ENCODE peak calls at places on chromosomes 4 and X, in six cellular contexts. One of them, this sample, is unnamed.

GRCh38 chrX:36443007-36443406 is 523.5 kb downstream of the CFAP47 start:
- DNase-seq in GM13977: no peak
- DNase-seq in RWPE1: no peak
- DNase-seq in progenitor cell of endocrine pancreas: no peak
- DNase-seq in MM.1S: no peak
- DNase-seq in HL-60: no peak
- DNase-seq in this sample: no peak

GRCh38 chrX:121172703-121173102 is 125.3 kb downstream of the GLUD2 start:
- DNase-seq in MM.1S: no peak
- DNase-seq in GM13977: no peak
- DNase-seq in HL-60: no peak
- DNase-seq in progenitor cell of endocrine pancreas: no peak
- DNase-seq in RWPE1: no peak
- DNase-seq in this sample: no peak

GRCh38 chr4:183012862-183013855 is 85.9 kb upstream of the WWC2 start:
- DNase-seq in MM.1S: no peak
- DNase-seq in RWPE1: no peak
- DNase-seq in HL-60: no peak
- DNase-seq in progenitor cell of endocrine pancreas: no peak
- DNase-seq in GM13977: no peak
- DNase-seq in this sample: no peak

GRCh38 chrX:153884136-153885076 is 1.6 kb downstream of the L1CAM start:
- DNase-seq in GM13977: no peak
- DNase-seq in progenitor cell of endocrine pancreas: no peak
- DNase-seq in RWPE1: peak; percentile 31
- DNase-seq in MM.1S: no peak
- DNase-seq in HL-60: no peak
- DNase-seq in this sample: no peak

GRCh38 chr4:109383823-109384222 is 49.8 kb upstream of the SEC24B start:
- DNase-seq in HL-60: no peak
- DNase-seq in progenitor cell of endocrine pancreas: no peak
- DNase-seq in MM.1S: no peak
- DNase-seq in RWPE1: no peak
- DNase-seq in GM13977: no peak
- DNase-seq in this sample: no peak

GRCh38 chr4:60611762-60612496 is 588.2 kb upstream of the ADGRL3 start:
- DNase-seq in MM.1S: no peak
- DNase-seq in GM13977: no peak
- DNase-seq in HL-60: no peak
- DNase-seq in RWPE1: peak; percentile 70
- DNase-seq in progenitor cell of endocrine pancreas: no peak
- DNase-seq in this sample: no peak

GRCh38 chr4:8537041-8537461 is 43.1 kb upstream of the GPR78 start:
- DNase-seq in HL-60: no peak
- DNase-seq in GM13977: no peak
- DNase-seq in MM.1S: no peak
- DNase-seq in progenitor cell of endocrine pancreas: no peak
- DNase-seq in RWPE1: peak; percentile 79
- DNase-seq in this sample: no peak

GRCh38 chr4:535924-536281 is 36.9 kb downstream of the PIGG start:
- DNase-seq in progenitor cell of endocrine pancreas: no peak
- DNase-seq in MM.1S: no peak
- DNase-seq in HL-60: no peak
- DNase-seq in RWPE1: no peak
- DNase-seq in GM13977: no peak
- DNase-seq in this sample: no peak

GRCh38 chr4:2793920-2794706 is 1.2 kb downstream of the SH3BP2 start:
- DNase-seq in MM.1S: no peak
- DNase-seq in GM13977: no peak
- DNase-seq in HL-60: no peak
- DNase-seq in progenitor cell of endocrine pancreas: no peak
- DNase-seq in RWPE1: no peak
- DNase-seq in this sample: no peak

GRCh38 chrX:27915617-27916016 is 65.6 kb downstream of the DCAF8L1 start:
- DNase-seq in MM.1S: no peak
- DNase-seq in HL-60: peak; percentile 17
- DNase-seq in progenitor cell of endocrine pancreas: no peak
- DNase-seq in GM13977: no peak
- DNase-seq in RWPE1: no peak
- DNase-seq in this sample: no peak

GRCh38 chr4:100177855-100178254 is 12.4 kb downstream of the DDIT4L start:
- DNase-seq in HL-60: no peak
- DNase-seq in MM.1S: no peak
- DNase-seq in GM13977: no peak
- DNase-seq in progenitor cell of endocrine pancreas: no peak
- DNase-seq in RWPE1: no peak
- DNase-seq in this sample: no peak

GRCh38 chrX:105874790-105875189 is 52.5 kb downstream of the NRK start:
- DNase-seq in progenitor cell of endocrine pancreas: no peak
- DNase-seq in GM13977: no peak
- DNase-seq in RWPE1: no peak
- DNase-seq in MM.1S: no peak
- DNase-seq in HL-60: no peak
- DNase-seq in this sample: no peak

GRCh38 chr4:19774690-19775256 is 476.9 kb upstream of the SLIT2 start:
- DNase-seq in HL-60: no peak
- DNase-seq in MM.1S: no peak
- DNase-seq in progenitor cell of endocrine pancreas: no peak
- DNase-seq in RWPE1: no peak
- DNase-seq in GM13977: no peak
- DNase-seq in this sample: no peak

GRCh38 chr4:81818385-81818784 is 346.7 kb upstream of the RASGEF1B start:
- DNase-seq in progenitor cell of endocrine pancreas: no peak
- DNase-seq in RWPE1: no peak
- DNase-seq in HL-60: no peak
- DNase-seq in GM13977: no peak
- DNase-seq in MM.1S: no peak
- DNase-seq in this sample: no peak

GRCh38 chr4:174005422-174005821 is 278.0 kb downstream of the FBXO8 start:
- DNase-seq in MM.1S: no peak
- DNase-seq in progenitor cell of endocrine pancreas: no peak
- DNase-seq in HL-60: no peak
- DNase-seq in RWPE1: no peak
- DNase-seq in GM13977: no peak
- DNase-seq in this sample: no peak

GRCh38 chr4:52824603-52825310 is 37.4 kb upstream of the RASL11B start:
- DNase-seq in RWPE1: no peak
- DNase-seq in progenitor cell of endocrine pancreas: no peak
- DNase-seq in MM.1S: no peak
- DNase-seq in GM13977: no peak
- DNase-seq in HL-60: no peak
- DNase-seq in this sample: no peak

GRCh38 chrX:78747471-78747870 is at the start of gene LPAR4:
- DNase-seq in MM.1S: no peak
- DNase-seq in progenitor cell of endocrine pancreas: no peak
- DNase-seq in GM13977: no peak
- DNase-seq in HL-60: no peak
- DNase-seq in RWPE1: no peak
- DNase-seq in this sample: no peak

GRCh38 chrX:22060952-22061351 is 28.8 kb downstream of the PHEX start:
- DNase-seq in progenitor cell of endocrine pancreas: no peak
- DNase-seq in HL-60: no peak
- DNase-seq in MM.1S: no peak
- DNase-seq in RWPE1: no peak
- DNase-seq in GM13977: no peak
- DNase-seq in this sample: no peak

GRCh38 chr4:139509727-139510410 is 46.1 kb downstream of the SETD7 start:
- DNase-seq in MM.1S: no peak
- DNase-seq in progenitor cell of endocrine pancreas: no peak
- DNase-seq in HL-60: no peak
- DNase-seq in GM13977: no peak
- DNase-seq in RWPE1: peak; percentile 15
- DNase-seq in this sample: no peak

GRCh38 chr4:2424581-2424980 is 5.8 kb downstream of the CFAP99 start:
- DNase-seq in RWPE1: no peak
- DNase-seq in GM13977: no peak
- DNase-seq in progenitor cell of endocrine pancreas: no peak
- DNase-seq in HL-60: no peak
- DNase-seq in MM.1S: no peak
- DNase-seq in this sample: no peak

GRCh38 chr4:182854466-182854865 is 62.7 kb downstream of the DCTD start:
- DNase-seq in MM.1S: no peak
- DNase-seq in GM13977: no peak
- DNase-seq in HL-60: no peak
- DNase-seq in RWPE1: no peak
- DNase-seq in progenitor cell of endocrine pancreas: no peak
- DNase-seq in this sample: no peak

GRCh38 chr4:36399762-36400353 is 118.4 kb downstream of the DTHD1 start:
- DNase-seq in GM13977: peak; percentile 24
- DNase-seq in RWPE1: peak; percentile 8
- DNase-seq in MM.1S: peak; percentile 47
- DNase-seq in HL-60: no peak
- DNase-seq in progenitor cell of endocrine pancreas: no peak
- DNase-seq in this sample: peak; percentile 19

GRCh38 chr4:20421586-20421985 is 169.9 kb downstream of the SLIT2 start:
- DNase-seq in GM13977: no peak
- DNase-seq in MM.1S: no peak
- DNase-seq in RWPE1: no peak
- DNase-seq in HL-60: no peak
- DNase-seq in progenitor cell of endocrine pancreas: no peak
- DNase-seq in this sample: no peak

GRCh38 chr4:19958849-19959248 is 292.9 kb upstream of the SLIT2 start:
- DNase-seq in progenitor cell of endocrine pancreas: no peak
- DNase-seq in MM.1S: no peak
- DNase-seq in RWPE1: no peak
- DNase-seq in HL-60: no peak
- DNase-seq in GM13977: no peak
- DNase-seq in this sample: no peak

GRCh38 chr4:89703831-89704230 is 133.1 kb downstream of the SNCA start:
- DNase-seq in MM.1S: no peak
- DNase-seq in RWPE1: no peak
- DNase-seq in progenitor cell of endocrine pancreas: no peak
- DNase-seq in HL-60: no peak
- DNase-seq in GM13977: no peak
- DNase-seq in this sample: no peak

GRCh38 chr4:76198411-76199237 is 15.0 kb downstream of the SCARB2 start:
- DNase-seq in GM13977: peak; percentile 46
- DNase-seq in progenitor cell of endocrine pancreas: no peak
- DNase-seq in MM.1S: peak; percentile 86
- DNase-seq in RWPE1: peak; percentile 46
- DNase-seq in HL-60: peak; percentile 51
- DNase-seq in this sample: peak; percentile 61

DNA sequence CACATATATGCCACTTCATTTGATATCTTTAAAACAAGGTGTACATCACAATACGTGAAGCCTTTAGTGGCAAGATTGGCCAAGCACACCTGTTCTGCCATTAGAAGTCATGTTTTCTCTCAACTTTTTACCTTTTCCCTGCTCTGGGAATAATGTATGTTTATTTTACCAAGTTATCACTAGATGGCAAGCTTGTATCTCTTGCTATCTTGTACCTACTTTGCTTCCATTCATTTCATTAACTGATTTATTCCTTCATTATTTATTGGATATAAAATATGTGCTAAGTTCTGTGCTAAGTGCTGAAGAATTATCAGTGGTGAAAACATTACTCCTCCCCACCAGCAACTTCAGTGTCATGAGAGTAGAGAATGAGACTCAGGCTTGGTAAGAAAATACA is 245.5 kb downstream of the ANK2 start:
- DNase-seq in MM.1S: no peak
- DNase-seq in progenitor cell of endocrine pancreas: no peak
- DNase-seq in GM13977: no peak
- DNase-seq in RWPE1: no peak
- DNase-seq in HL-60: no peak
- DNase-seq in this sample: no peak
- TF ChIP-seq CTCF in MM.1S: no peak
- TF ChIP-seq CTCF in progenitor cell of endocrine pancreas: no peak
- TF ChIP-seq CTCF in GM13977: peak; percentile 19
- TF ChIP-seq CTCF in RWPE1: peak; percentile 16
- TF ChIP-seq CTCF in HL-60: no peak
- TF ChIP-seq CTCF in this sample: no peak

GRCh38 chrX:128992107-128992971 is 531.0 kb downstream of the SMARCA1 start:
- DNase-seq in HL-60: no peak
- DNase-seq in RWPE1: no peak
- DNase-seq in GM13977: no peak
- DNase-seq in MM.1S: peak; percentile 24
- DNase-seq in progenitor cell of endocrine pancreas: no peak
- DNase-seq in this sample: no peak
- TF ChIP-seq CTCF in HL-60: no peak
- TF ChIP-seq CTCF in RWPE1: no peak
- TF ChIP-seq CTCF in GM13977: no peak
- TF ChIP-seq CTCF in MM.1S: no peak
- TF ChIP-seq CTCF in progenitor cell of endocrine pancreas: no peak
- TF ChIP-seq CTCF in this sample: no peak

GRCh38 chr4:13536607-13537006 is 7.7 kb downstream of the NKX3-2 start:
- DNase-seq in GM13977: peak; percentile 15
- DNase-seq in MM.1S: no peak
- DNase-seq in RWPE1: no peak
- DNase-seq in HL-60: no peak
- DNase-seq in progenitor cell of endocrine pancreas: no peak
- DNase-seq in this sample: no peak

GRCh38 chr4:13537011-13537831 is 7.1 kb downstream of the NKX3-2 start:
- DNase-seq in MM.1S: no peak
- DNase-seq in RWPE1: no peak
- DNase-seq in HL-60: no peak
- DNase-seq in GM13977: peak; percentile 20
- DNase-seq in progenitor cell of endocrine pancreas: no peak
- DNase-seq in this sample: peak; percentile 17

GRCh38 chr4:13535118-13535517 is 9.2 kb downstream of the NKX3-2 start:
- DNase-seq in MM.1S: no peak
- DNase-seq in HL-60: no peak
- DNase-seq in GM13977: peak; percentile 31
- DNase-seq in RWPE1: no peak
- DNase-seq in progenitor cell of endocrine pancreas: no peak
- DNase-seq in this sample: no peak

GRCh38 chr4:13534344-13535063 is 9.8 kb downstream of the NKX3-2 start:
- DNase-seq in GM13977: peak; percentile 6
- DNase-seq in MM.1S: peak; percentile 4
- DNase-seq in HL-60: no peak
- DNase-seq in progenitor cell of endocrine pancreas: no peak
- DNase-seq in RWPE1: no peak
- DNase-seq in this sample: no peak

DNA sequence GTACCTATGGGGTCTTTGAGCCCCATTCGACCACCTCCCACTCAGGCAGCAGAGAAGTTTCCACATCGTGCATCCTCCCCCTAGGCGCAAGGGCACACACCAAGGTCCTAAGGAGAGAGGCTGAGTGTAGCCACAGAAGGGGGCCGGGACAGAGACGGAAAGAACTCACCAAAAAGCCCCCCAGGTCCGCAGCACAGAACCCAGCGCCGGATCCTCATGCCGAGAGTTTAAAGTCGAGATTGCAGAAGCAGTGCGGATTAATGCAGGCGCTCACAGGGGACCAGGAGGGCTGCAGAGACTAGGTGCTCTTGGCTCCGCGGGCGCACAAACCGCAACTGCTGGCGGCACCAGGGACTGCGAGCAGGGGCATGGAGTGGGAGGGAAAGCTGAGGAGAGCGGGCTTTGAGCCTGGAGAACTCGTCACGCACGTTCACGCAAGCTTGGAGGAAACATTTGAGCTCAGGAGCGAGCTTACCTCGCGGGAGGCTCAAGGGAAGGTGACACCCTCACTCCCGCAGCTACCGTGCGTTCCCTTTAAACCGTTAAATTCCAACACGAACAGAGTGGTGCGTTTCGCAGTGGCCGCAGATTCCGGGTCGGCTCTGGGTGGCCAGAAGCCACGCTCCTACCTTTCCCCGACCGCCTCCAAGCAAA is 8.5 kb downstream of the NKX3-2 start:
- DNase-seq in GM13977: peak; percentile 16
- DNase-seq in HL-60: no peak
- DNase-seq in MM.1S: peak; percentile 5
- DNase-seq in RWPE1: no peak
- DNase-seq in progenitor cell of endocrine pancreas: no peak
- DNase-seq in this sample: peak; percentile 13
- TF ChIP-seq CTCF in GM13977: no peak
- TF ChIP-seq CTCF in HL-60: no peak
- TF ChIP-seq CTCF in MM.1S: no peak
- TF ChIP-seq CTCF in RWPE1: no peak
- TF ChIP-seq CTCF in progenitor cell of endocrine pancreas: peak; percentile 9
- TF ChIP-seq CTCF in this sample: no peak

GRCh38 chr4:180028682-180029081 is 2214.5 kb upstream of the TENM3 start:
- DNase-seq in MM.1S: peak; percentile 74
- DNase-seq in RWPE1: no peak
- DNase-seq in progenitor cell of endocrine pancreas: peak; percentile 16
- DNase-seq in HL-60: no peak
- DNase-seq in GM13977: no peak
- DNase-seq in this sample: no peak
- TF ChIP-seq CTCF in MM.1S: peak; percentile 54
- TF ChIP-seq CTCF in RWPE1: no peak
- TF ChIP-seq CTCF in progenitor cell of endocrine pancreas: peak; percentile 62
- TF ChIP-seq CTCF in HL-60: peak; percentile 2
- TF ChIP-seq CTCF in GM13977: peak; percentile 51
- TF ChIP-seq CTCF in this sample: peak; percentile 27